ENCODE peak calls at places on chromosomes 2 and 18, in nine cellular contexts. C is neuronal stem cell; B is LoVo; A is right cardiac atrium; K is ELR; E is EL; N is HEK293T; Z is HFF-Myc; Q is CD8-positive, alpha-beta T cell. P is an unnamed sample.

GRCh38 chr2:144548532-144549191 is 28.7 kb upstream of the ZEB2 start:
- DNase-seq in N (no peak), K (no peak), A (no peak), C (no peak), Z (no peak), E (no peak), Q (no peak), B (no peak), P (no peak)

GRCh38 chr18:24300703-24301102 is 96.9 kb downstream of the OSBPL1A start:
- DNase-seq in Z (no peak), E (no peak), A (no peak), C (no peak), N (no peak), B (no peak), Q (no peak), K (no peak), P (no peak)

GRCh38 chr2:185608799-185609198 is 129.8 kb upstream of the FSIP2 start:
- DNase-seq in Q (no peak), C (no peak), E (no peak), K (peak; percentile 67), Z (no peak), A (no peak), N (no peak), B (no peak), P (no peak)

GRCh38 chr2:64766841-64767669 is 113.3 kb upstream of the SERTAD2 start:
- DNase-seq in B (no peak), N (no peak), E (peak; percentile 33), Z (no peak), C (no peak), K (peak; percentile 55), A (no peak), Q (no peak), P (no peak)

GRCh38 chr2:207113403-207113802 is 52.3 kb downstream of the KLF7 start:
- DNase-seq in C (no peak), N (no peak), A (no peak), E (no peak), K (no peak), Q (no peak), B (no peak), Z (no peak), P (no peak)

GRCh38 chr2:210360412-210360811 is 45.4 kb upstream of the MYL1 start:
- DNase-seq in C (no peak), A (no peak), Z (no peak), E (no peak), K (no peak), Q (no peak), N (no peak), B (no peak), P (no peak)

GRCh38 chr2:67713376-67713775 is 316.2 kb downstream of the ETAA1 start:
- DNase-seq in N (no peak), Q (no peak), Z (no peak), K (no peak), A (no peak), E (no peak), C (no peak), B (no peak), P (no peak)

GRCh38 chr2:33250417-33251029 is 225.9 kb upstream of the RASGRP3 start:
- DNase-seq in Z (no peak), K (no peak), E (no peak), C (no peak), B (no peak), Q (no peak), A (no peak), N (no peak), P (no peak)

GRCh38 chr2:144774786-144775185 is 254.9 kb upstream of the ZEB2 start:
- DNase-seq in N (no peak), K (no peak), A (no peak), Q (no peak), C (no peak), B (no peak), Z (no peak), E (no peak), P (no peak)

GRCh38 chr2:199309973-199310372 is 147.8 kb downstream of the SATB2 start:
- DNase-seq in C (peak; percentile 12), E (no peak), A (no peak), B (no peak), N (no peak), K (no peak), Z (no peak), Q (no peak), P (no peak)

GRCh38 chr2:78070693-78071092 is 548.5 kb upstream of the LRRTM4 start:
- DNase-seq in K (no peak), N (no peak), Z (no peak), B (no peak), Q (no peak), E (no peak), A (no peak), C (no peak), P (no peak)

GRCh38 chr18:48662021-48662661 is 123.3 kb downstream of the CTIF start:
- DNase-seq in Q (no peak), C (no peak), B (no peak), Z (no peak), E (peak; percentile 68), A (no peak), K (peak; percentile 53), N (no peak), P (no peak)

GRCh38 chr18:22594155-22594690 is 176.5 kb upstream of the CTAGE1 start:
- DNase-seq in Q (no peak), C (no peak), E (no peak), B (no peak), N (no peak), A (no peak), Z (no peak), K (no peak), P (no peak)

GRCh38 chr18:50401888-50402287 is 27.0 kb downstream of the SKA1 start:
- DNase-seq in A (peak; percentile 60), B (peak; percentile 63), Q (no peak), Z (no peak), E (peak; percentile 18), N (peak; percentile 8), K (peak; percentile 25), C (no peak), P (no peak)

GRCh38 chr2:21358971-21359370 is 235.2 kb downstream of the TDRD15 start:
- DNase-seq in A (no peak), Q (no peak), N (no peak), Z (no peak), E (no peak), K (no peak), B (no peak), C (no peak), P (no peak)

GRCh38 chr2:7405861-7406715 is 488.9 kb downstream of the RNF144A start:
- DNase-seq in A (no peak), K (no peak), E (no peak), N (no peak), C (no peak), B (no peak), Q (no peak), Z (peak; percentile 5), P (no peak)

GRCh38 chr2:84781942-84782716 is 98.8 kb downstream of the TRABD2A start:
- DNase-seq in Q (peak; percentile 45), A (peak; percentile 33), C (no peak), E (no peak), Z (no peak), N (no peak), K (peak; percentile 74), B (peak; percentile 73), P (no peak)

GRCh38 chr18:62963522-62963921 is 248.2 kb downstream of the PHLPP1 start:
- DNase-seq in B (no peak), Z (no peak), Q (no peak), K (no peak), E (no peak), N (no peak), A (no peak), C (no peak), P (no peak)

GRCh38 chr2:15772196-15772595 is 168.2 kb upstream of the MYCN start:
- DNase-seq in Z (no peak), Q (no peak), A (no peak), C (no peak), N (no peak), B (no peak), E (no peak), K (no peak), P (no peak)

GRCh38 chr18:21486905-21487437 is 113.5 kb downstream of the ESCO1 start:
- DNase-seq in N (no peak), Q (no peak), Z (no peak), B (no peak), A (no peak), K (no peak), C (no peak), E (no peak), P (no peak)

GRCh38 chr2:72934683-72935610 is 17.6 kb downstream of the EMX1 start:
- DNase-seq in A (peak; percentile 18), Z (no peak), C (no peak), N (peak; percentile 53), Q (no peak), E (no peak), B (no peak), K (peak; percentile 45), P (no peak)

GRCh38 chr2:227163445-227163997 is 484 bp downstream of the COL4A4 start:
- DNase-seq in K (peak; percentile 9), Z (no peak), C (no peak), A (peak; percentile 70), N (no peak), E (peak; percentile 27), B (no peak), Q (no peak), P (no peak)

GRCh38 chr18:73774836-73775509 is 372.7 kb downstream of the FBXO15 start:
- DNase-seq in Q (no peak), A (peak; percentile 68), Z (no peak), N (no peak), C (no peak), E (no peak), B (no peak), K (no peak), P (no peak)

GRCh38 chr2:233706720-233707119 is 6.0 kb upstream of the UGT1A5 start:
- DNase-seq in Z (no peak), A (no peak), N (no peak), C (no peak), K (peak; percentile 13), E (no peak), Q (no peak), B (no peak), P (no peak)

GRCh38 chr2:156399950-156400703 is 36.1 kb upstream of the GPD2 start:
- DNase-seq in N (peak; percentile 71), A (peak; percentile 94), K (peak; percentile 82), Z (no peak), E (peak; percentile 83), Q (no peak), C (no peak), B (peak; percentile 81), P (peak; percentile 16)

GRCh38 chr18:45090526-45091140 is 409.9 kb downstream of the SETBP1 start:
- DNase-seq in B (no peak), Z (no peak), N (no peak), C (no peak), K (no peak), Q (no peak), E (no peak), A (no peak), P (no peak)

GRCh38 chr2:178412047-178412446 is 38.9 kb downstream of the PRKRA start:
- DNase-seq in B (peak; percentile 32), N (no peak), Q (no peak), E (peak; percentile 12), K (no peak), A (no peak), C (no peak), Z (no peak), P (no peak)

P was measured in T-helper 1 cell.